ENCODE peak calls at places on chromosomes 3 and 15, in ten cellular contexts. H is psoas muscle; P is OCI-LY7; B is heart right ventricle; F is colonic mucosa; Y is tibial artery; W is tibial nerve; K is aorta; U is CD8-positive, alpha-beta T cell; T is naive thymus-derived CD4-positive, alpha-beta T cell. S is an unnamed sample. For H3K4me1, the result is how much of the 10 kb centered on the place peaks cover.

GRCh38 chr3:158097571-158098553 is 8.4 kb downstream of the SHOX2 start:
- DNase-seq in T (peak), P (peak), F (peak), B (peak), W (no peak), H (peak), U (peak), Y (no peak), K (peak), S (no peak)

GRCh38 chr3:188742755-188743549 is 428.8 kb upstream of the TPRG1 start:
- DNase-seq in H (no peak), K (no peak), B (no peak), U (no peak), T (no peak), Y (no peak), P (no peak), W (no peak), F (no peak), S (no peak)

GRCh38 chr15:56040081-56041035 is 46.9 kb upstream of the NEDD4 start:
- DNase-seq in T (no peak), W (peak), F (peak), U (no peak), K (peak), B (peak), Y (peak), H (peak), P (no peak), S (peak)

GRCh38 chr3:56784452-56785001 is 17.2 kb downstream of the ARHGEF3 start:
- DNase-seq in F (no peak), U (no peak), Y (no peak), K (no peak), H (no peak), P (no peak), B (no peak), W (no peak), T (no peak), S (no peak)

GRCh38 chr3:140384876-140385275 is 293.0 kb upstream of the TRIM42 start:
- DNase-seq in W (no peak), Y (no peak), B (no peak), K (no peak), F (no peak), P (no peak), T (no peak), U (no peak), H (no peak), S (no peak)

GRCh38 chr3:158050461-158050860 is 55.8 kb downstream of the SHOX2 start:
- DNase-seq in P (no peak), T (no peak), U (no peak), F (no peak), H (no peak), K (no peak), Y (no peak), W (no peak), B (no peak), S (no peak)

GRCh38 chr3:184377882-184378445 is at the start of gene THPO:
- DNase-seq in P (no peak), H (peak), K (no peak), B (no peak), U (no peak), F (no peak), Y (no peak), W (no peak), T (no peak), S (no peak)

GRCh38 chr3:61030469-61031035 is 220.7 kb downstream of the FHIT start:
- DNase-seq in K (no peak), B (no peak), P (no peak), U (no peak), H (no peak), W (no peak), F (no peak), Y (no peak), T (no peak), S (peak)

GRCh38 chr3:52606373-52607085 is 70.1 kb downstream of the UQCC5 start:
- DNase-seq in F (peak), T (no peak), P (no peak), H (no peak), K (no peak), W (no peak), U (no peak), B (no peak), Y (no peak), S (no peak)

GRCh38 chr3:15632212-15632580 is 30.7 kb downstream of the BTD start:
- DNase-seq in P (no peak), U (no peak), H (no peak), K (no peak), F (no peak), W (no peak), Y (no peak), T (no peak), B (no peak), S (no peak)

GRCh38 chr3:193225726-193226125 is 15.3 kb upstream of the PLAAT1 start:
- DNase-seq in W (no peak), B (no peak), T (no peak), K (no peak), Y (no peak), H (no peak), P (no peak), F (no peak), U (no peak), S (no peak)

GRCh38 chr3:131543714-131544113 is 40.9 kb upstream of the MRPL3 start:
- DNase-seq in F (peak), B (peak), T (no peak), U (no peak), W (peak), K (peak), Y (peak), P (no peak), H (peak), S (no peak)

GRCh38 chr3:32403663-32404062 is 12.0 kb downstream of the CMTM7 start:
- DNase-seq in U (no peak), K (no peak), F (no peak), W (no peak), T (no peak), P (no peak), H (no peak), Y (no peak), B (no peak), S (no peak)
- H3K4me1 ChIP-seq in U (half or more), K (under half), F (under half), W (under half), T (under half), P (under half), H (under half), Y (under half), B (under half), S (under half)

GRCh38 chr15:96324192-96324895 is 6.2 kb upstream of the NR2F2 start:
- DNase-seq in Y (peak), K (no peak), U (no peak), P (no peak), B (no peak), T (no peak), F (peak), H (no peak), W (peak), S (no peak)

GRCh38 chr15:96320703-96321421 is 9.6 kb upstream of the NR2F2 start:
- DNase-seq in U (no peak), B (no peak), H (no peak), W (no peak), T (no peak), K (no peak), Y (no peak), P (no peak), F (no peak), S (no peak)

GRCh38 chr15:96323250-96324162 is 7.0 kb upstream of the NR2F2 start:
- DNase-seq in Y (no peak), K (no peak), P (no peak), B (no peak), U (no peak), H (no peak), W (no peak), F (no peak), T (no peak), S (no peak)

GRCh38 chr15:96322401-96323249 is 7.9 kb upstream of the NR2F2 start:
- DNase-seq in T (no peak), U (no peak), P (no peak), K (no peak), H (peak), F (peak), W (peak), B (no peak), Y (peak), S (no peak)

DNA sequence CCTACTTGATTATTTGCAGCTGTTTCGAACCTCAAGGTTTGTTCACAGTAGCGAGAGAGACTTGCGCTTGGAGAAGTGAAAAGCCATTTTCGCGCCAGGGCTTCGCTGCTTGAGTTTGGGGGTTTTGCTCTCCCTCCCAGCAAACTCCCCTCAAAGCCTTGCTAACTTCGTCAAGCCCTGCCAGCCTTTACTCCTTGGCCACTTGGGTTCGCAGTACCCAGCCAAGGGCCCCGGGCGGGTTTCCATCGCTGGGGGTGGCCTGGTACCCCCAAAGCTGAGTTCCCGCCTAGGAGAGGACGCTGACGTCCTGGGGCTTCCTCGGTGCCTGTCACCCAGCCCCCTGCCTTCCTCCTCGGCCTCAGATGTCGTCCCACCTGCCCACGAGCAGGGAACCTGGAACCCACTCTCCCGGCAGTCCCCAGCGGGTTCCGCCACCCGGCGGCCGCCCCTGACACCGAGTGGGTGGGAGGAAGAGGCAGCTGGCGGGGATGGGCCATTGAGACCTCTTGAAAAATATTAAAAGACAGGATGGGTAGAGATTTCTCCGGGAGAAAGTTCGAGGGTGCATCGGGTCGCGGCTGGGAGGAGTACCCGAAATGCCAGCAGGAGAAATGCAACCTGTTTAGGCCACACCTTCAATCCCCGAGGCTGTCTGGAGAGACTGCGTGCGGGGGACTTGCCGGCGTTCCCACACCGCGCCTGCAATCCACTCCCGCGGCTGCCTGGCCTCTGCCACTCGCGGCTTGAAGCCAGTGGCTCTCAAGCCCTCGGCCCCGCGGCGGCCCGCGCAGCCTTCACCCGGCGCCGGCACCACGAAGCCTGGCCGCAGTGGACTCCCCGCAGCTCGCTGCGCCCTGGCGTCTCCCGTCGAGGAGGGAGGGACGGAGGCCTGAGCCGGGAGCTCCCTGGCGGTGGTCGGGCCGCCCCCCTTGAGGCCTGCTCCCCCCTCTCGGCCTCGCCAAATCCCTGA is 8.8 kb upstream of the NR2F2 start:
- DNase-seq in U (no peak), Y (peak), T (no peak), B (no peak), K (no peak), H (peak), W (peak), F (peak), P (no peak), S (no peak)
- H3K4me3 ChIP-seq in U (no peak), Y (peak), T (no peak), B (peak), K (peak), H (peak), W (peak), F (peak), P (no peak), S (no peak)

GRCh38 chr15:40767838-40768491 is 1.8 kb upstream of the C15orf62 start:
- DNase-seq in F (no peak), T (no peak), H (no peak), Y (no peak), W (no peak), K (no peak), U (no peak), P (no peak), B (no peak), S (no peak)
- H3K4me1 ChIP-seq in F (under half), T (under half), H (under half), Y (under half), W (under half), K (under half), U (under half), P (half or more), B (under half), S (under half)

DNA sequence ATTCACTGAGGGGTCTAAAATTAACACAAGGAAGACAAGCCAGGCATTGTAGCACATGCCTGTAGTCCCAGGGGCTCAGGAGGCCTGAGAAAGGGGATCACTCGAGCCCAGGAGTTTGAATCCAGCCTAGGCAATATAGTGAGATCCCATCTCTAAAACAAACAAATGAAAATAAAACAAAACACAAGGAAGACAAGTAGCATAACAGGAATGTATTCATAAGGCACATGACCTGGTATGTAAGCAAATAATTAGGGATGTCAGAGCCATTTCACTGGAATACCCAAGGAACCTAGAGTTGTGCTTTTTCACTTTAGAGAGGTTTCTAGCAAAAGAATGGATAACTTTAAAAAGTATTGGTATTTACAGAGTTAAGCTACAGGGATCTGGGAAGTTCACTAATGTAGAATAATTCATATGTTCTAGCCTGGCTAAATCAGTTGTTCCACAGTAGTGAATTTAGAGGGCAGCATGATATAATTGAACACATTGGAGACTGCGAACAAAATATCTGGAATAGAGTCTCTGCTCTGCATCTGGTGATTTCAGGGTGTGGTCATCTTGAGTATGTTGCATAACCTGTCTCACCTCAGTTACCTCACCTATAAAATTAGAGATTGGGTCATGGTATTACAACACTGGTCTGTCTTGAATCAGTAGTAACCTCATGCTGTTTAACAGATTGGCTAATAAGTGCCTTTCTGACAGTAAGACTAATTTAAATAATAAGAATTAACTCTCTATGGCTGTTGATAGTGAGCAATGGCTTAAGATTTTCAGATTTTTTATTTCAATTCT is 9.3 kb downstream of the GRAMD1C start:
- DNase-seq in W (no peak), K (no peak), B (no peak), T (no peak), H (no peak), Y (no peak), F (no peak), P (no peak), U (no peak), S (no peak)
- H3K4me3 ChIP-seq in W (no peak), K (no peak), B (no peak), T (no peak), H (no peak), Y (no peak), F (no peak), P (no peak), U (no peak), S (no peak)

DNA sequence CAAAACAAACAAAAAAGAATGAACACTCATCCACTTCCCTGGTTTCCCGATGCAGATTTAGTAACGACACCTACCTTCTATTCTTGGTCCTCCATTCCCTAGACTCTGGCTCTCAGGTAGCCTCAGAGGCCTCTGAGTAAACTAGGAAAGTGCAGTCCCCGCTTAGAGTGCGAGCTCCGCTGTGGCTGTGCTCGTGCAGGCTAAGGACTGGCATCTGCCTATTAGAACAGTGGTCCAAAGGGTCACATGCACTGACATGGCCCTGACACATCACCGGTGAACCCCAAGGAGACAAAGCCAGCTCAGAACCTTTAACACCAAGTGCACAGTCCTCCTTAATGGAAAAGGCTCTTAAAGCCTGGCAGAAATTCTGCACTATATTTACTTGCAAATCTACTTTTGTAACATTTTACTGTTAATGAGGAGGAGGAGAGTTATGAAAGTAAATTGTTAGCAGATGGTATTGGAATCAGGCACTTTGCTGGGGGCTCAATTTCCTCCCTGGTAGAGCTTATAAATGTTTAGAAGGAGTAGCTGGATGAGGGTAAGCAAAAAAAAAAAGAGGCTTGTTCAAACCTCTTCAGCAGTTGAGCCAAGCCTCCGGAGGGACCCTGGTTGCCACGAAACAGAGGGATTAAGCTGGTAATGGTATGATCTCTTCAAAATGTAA is 31.1 kb downstream of the VGLL4 start:
- DNase-seq in P (no peak), Y (no peak), W (no peak), H (no peak), F (no peak), T (no peak), U (no peak), K (no peak), B (no peak), S (no peak)
- H3K4me1 ChIP-seq in P (under half), Y (under half), W (half or more), H (half or more), F (under half), T (under half), U (under half), K (under half), B (half or more), S (under half)

DNA sequence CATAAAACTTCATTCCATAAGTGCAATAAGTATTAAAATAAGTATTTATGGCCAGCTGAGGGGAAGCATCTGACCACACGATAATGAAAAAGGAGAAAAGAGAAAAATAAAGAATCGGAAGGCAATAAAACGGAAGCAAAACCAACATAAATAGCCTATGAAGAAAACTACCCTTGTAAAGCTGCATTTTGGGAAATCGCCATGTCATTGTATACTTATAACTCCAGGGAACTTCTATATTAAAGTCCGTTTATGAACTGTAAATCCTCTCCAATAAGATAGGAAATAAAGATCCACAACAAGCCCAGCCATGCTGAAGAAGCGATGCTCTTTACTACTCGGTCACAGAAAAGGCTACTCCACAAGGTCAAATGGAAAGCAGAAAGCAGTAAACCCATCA is 47.7 kb downstream of the MORC1 start:
- DNase-seq in K (no peak), Y (no peak), F (no peak), U (no peak), W (no peak), H (no peak), B (no peak), T (no peak), P (no peak), S (no peak)
- H3K4me3 ChIP-seq in K (no peak), Y (no peak), F (no peak), U (no peak), W (no peak), H (no peak), B (no peak), T (no peak), P (no peak), S (no peak)

GRCh38 chr15:31307270-31308184 is 19.1 kb upstream of the KLF13 start:
- DNase-seq in F (no peak), H (no peak), K (no peak), U (no peak), P (peak), B (no peak), Y (no peak), T (no peak), W (no peak), S (no peak)

GRCh38 chr15:31306036-31306425 is 20.6 kb upstream of the KLF13 start:
- DNase-seq in K (no peak), Y (no peak), U (no peak), T (no peak), B (no peak), F (no peak), W (no peak), P (no peak), H (no peak), S (no peak)

GRCh38 chr15:31306426-31307269 is 20.0 kb upstream of the KLF13 start:
- DNase-seq in W (no peak), K (no peak), P (peak), U (no peak), Y (no peak), H (no peak), F (no peak), T (no peak), B (peak), S (peak)

GRCh38 chr15:31309893-31310606 is 16.6 kb upstream of the KLF13 start:
- DNase-seq in Y (no peak), T (peak), P (no peak), F (peak), K (no peak), B (no peak), U (no peak), W (no peak), H (no peak), S (no peak)

DNA sequence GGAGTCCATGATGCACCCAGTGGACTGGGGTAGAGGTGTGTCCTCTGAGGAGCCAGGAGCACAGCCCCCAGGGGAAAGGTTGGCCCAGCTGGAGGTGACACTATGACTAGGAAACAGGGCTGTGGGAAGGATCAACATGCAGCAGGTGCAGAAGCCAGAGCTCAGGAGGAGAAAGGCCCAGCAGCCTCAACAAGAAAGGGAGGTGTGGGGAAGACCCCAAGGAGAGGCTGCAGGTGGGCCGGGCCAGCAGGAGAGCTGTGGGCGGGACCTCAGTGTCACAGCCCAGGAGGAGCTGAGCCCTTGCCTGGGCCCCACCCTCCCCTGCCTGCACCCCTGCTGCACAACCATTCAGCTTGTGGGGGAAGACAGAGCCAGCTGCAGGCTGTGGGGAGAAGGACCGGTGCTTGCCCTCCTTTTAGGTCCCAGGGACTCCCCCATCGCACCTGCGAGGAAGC is 18.4 kb upstream of the KLF13 start:
- DNase-seq in F (no peak), B (no peak), K (no peak), T (no peak), Y (no peak), H (no peak), W (no peak), P (peak), U (no peak), S (peak)
- H3K4me1 ChIP-seq in F (under half), B (under half), K (under half), T (under half), Y (under half), H (under half), W (under half), P (half or more), U (under half), S (under half)

DNA sequence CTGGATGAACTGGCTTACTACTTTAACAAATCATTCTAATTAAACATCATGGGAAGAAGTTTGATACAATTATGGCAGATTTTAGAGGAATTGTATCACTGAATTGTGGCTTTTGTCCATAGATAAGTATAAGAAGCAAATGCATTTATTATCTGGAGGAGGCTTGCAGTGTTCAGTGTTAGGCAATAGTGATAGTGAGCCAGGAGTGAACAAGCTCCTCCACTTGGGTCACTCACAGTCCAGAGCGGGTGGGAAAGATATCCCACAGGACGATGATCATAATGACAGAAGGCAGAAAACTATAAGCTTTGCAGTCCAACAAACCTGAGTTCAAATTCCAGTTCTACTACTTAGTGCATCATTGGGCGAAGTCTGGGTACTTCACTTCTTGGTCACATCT is 64.0 kb upstream of the VILL start:
- DNase-seq in T (no peak), P (no peak), Y (no peak), H (no peak), F (no peak), U (no peak), K (no peak), W (no peak), B (no peak), S (no peak)
- H3K4me3 ChIP-seq in T (no peak), P (no peak), Y (no peak), H (no peak), F (no peak), U (no peak), K (no peak), W (no peak), B (no peak), S (no peak)